ENCODE peak calls at places on chromosome 19, in four cellular contexts. G is omental fat pad, B is astrocyte of the spinal cord, Z is suprapubic skin. X is an unnamed sample.

GRCh38 chr19:51760811-51761356 is at the start of gene FPR2:
- DNase-seq in B (no peak), G (no peak), Z (no peak), X (no peak)

GRCh38 chr19:30443531-30444252 is 71.5 kb downstream of the ZNF536 start:
- DNase-seq in B (no peak), G (no peak), Z (no peak), X (no peak)

GRCh38 chr19:10568444-10568825 is 344 bp downstream of the CDKN2D start:
- DNase-seq in G (no peak), Z (peak; percentile 80), B (peak; percentile 22), X (no peak)

GRCh38 chr19:869245-870177 is 10.0 kb downstream of the CFD start:
- DNase-seq in G (no peak), Z (no peak), B (peak; percentile 96), X (peak; percentile 95)

GRCh38 chr19:54473983-54474382 is 887 bp upstream of the CDC42EP5 start:
- DNase-seq in Z (no peak), G (no peak), B (no peak), X (no peak)

GRCh38 chr19:48419158-48419920 is 25.9 kb downstream of the GRIN2D start:
- DNase-seq in Z (no peak), B (peak; percentile 55), G (no peak), X (no peak)

GRCh38 chr19:850221-850978 is 1.7 kb upstream of the ELANE start:
- DNase-seq in Z (peak; percentile 96), B (peak; percentile 83), G (peak; percentile 65), X (peak; percentile 86)

GRCh38 chr19:30221176-30221575 is 151.0 kb upstream of the ZNF536 start:
- DNase-seq in Z (no peak), G (no peak), B (no peak), X (no peak)

GRCh38 chr19:44741841-44742352 is 6.6 kb upstream of the BCL3 start:
- DNase-seq in B (peak; percentile 98), Z (peak; percentile 98), G (peak; percentile 96), X (peak; percentile 98)

GRCh38 chr19:55305491-55305890 is 19.6 kb downstream of the TMEM150B start:
- DNase-seq in Z (no peak), G (no peak), B (no peak), X (no peak)

GRCh38 chr19:13984875-13985741 is 21.0 kb downstream of the RFX1 start:
- DNase-seq in G (no peak), B (no peak), Z (no peak), X (no peak)

GRCh38 chr19:2507109-2507508 is 31.2 kb downstream of the GADD45B start:
- DNase-seq in B (peak; percentile 59), Z (no peak), G (no peak), X (no peak)

GRCh38 chr19:40300668-40301067 is 15.5 kb upstream of the AKT2 start:
- DNase-seq in Z (peak; percentile 26), B (no peak), G (no peak), X (no peak)

GRCh38 chr19:46073268-46073922 is 32.6 kb upstream of the IGFL4 start:
- DNase-seq in G (no peak), Z (no peak), B (peak; percentile 23), X (no peak)

GRCh38 chr19:55649579-55650557 is 1.9 kb downstream of the CCDC106 start:
- DNase-seq in B (no peak), Z (no peak), G (no peak), X (no peak)

GRCh38 chr19:13833330-13834265 is 38.4 kb downstream of the ZSWIM4 start:
- DNase-seq in Z (peak; percentile 98), B (peak; percentile 89), G (peak; percentile 84), X (peak; percentile 99)

GRCh38 chr19:29837448-29837961 is 25.7 kb downstream of the CCNE1 start:
- DNase-seq in Z (peak; percentile 36), B (no peak), G (no peak), X (no peak)

GRCh38 chr19:31252476-31252875 is 96.8 kb downstream of the TSHZ3 start:
- DNase-seq in Z (no peak), G (no peak), B (no peak), X (no peak)

GRCh38 chr19:39270091-39270871 is 2.1 kb downstream of the IFNL2 start:
- DNase-seq in G (no peak), Z (peak; percentile 24), B (no peak), X (no peak)

GRCh38 chr19:45578861-45579260 is 5.7 kb downstream of the OPA3 start:
- DNase-seq in Z (no peak), B (no peak), G (no peak), X (no peak)

GRCh38 chr19:1045247-1045603 is 5.3 kb downstream of the ABCA7 start:
- DNase-seq in G (no peak), B (no peak), Z (no peak), X (no peak)

GRCh38 chr19:51602189-51602854 is 27.9 kb downstream of the SIGLEC5 start:
- DNase-seq in B (no peak), Z (no peak), G (no peak), X (no peak)

GRCh38 chr19:17654993-17655392 is 33.2 kb downstream of the UNC13A start:
- DNase-seq in G (no peak), B (no peak), Z (no peak), X (no peak)

GRCh38 chr19:57671124-57671895 is 2.6 kb downstream of the ZSCAN4 start:
- DNase-seq in Z (no peak), G (no peak), B (no peak), X (no peak)

GRCh38 chr19:2097330-2098327 is 914 bp downstream of the IZUMO4 start:
- DNase-seq in B (no peak), G (no peak), Z (no peak), X (no peak)

GRCh38 chr19:49543032-49543431 is 15.2 kb downstream of the RCN3 start:
- DNase-seq in G (no peak), B (no peak), Z (no peak), X (no peak)

GRCh38 chr19:38470788-38471480 is 37.4 kb downstream of the RYR1 start:
- DNase-seq in B (no peak), G (no peak), Z (no peak), X (no peak)

GRCh38 chr19:51687791-51688664 is 5.1 kb upstream of the SPACA6 start:
- DNase-seq in B (peak; percentile 55), Z (peak; percentile 84), G (no peak), X (no peak)

GRCh38 chr19:57830071-57830602 is at the start of gene ZNF587B:
- DNase-seq in B (peak; percentile 77), Z (no peak), G (peak; percentile 60), X (peak; percentile 91)

GRCh38 chr19:15934332-15935078 is at the start of gene CYP4F11:
- DNase-seq in Z (peak; percentile 77), G (no peak), B (no peak), X (peak; percentile 60)

GRCh38 chr19:45472557-45473365 is 5.0 kb downstream of the FOSB start:
- DNase-seq in B (peak; percentile 18), Z (peak; percentile 84), G (no peak), X (no peak)

DNA sequence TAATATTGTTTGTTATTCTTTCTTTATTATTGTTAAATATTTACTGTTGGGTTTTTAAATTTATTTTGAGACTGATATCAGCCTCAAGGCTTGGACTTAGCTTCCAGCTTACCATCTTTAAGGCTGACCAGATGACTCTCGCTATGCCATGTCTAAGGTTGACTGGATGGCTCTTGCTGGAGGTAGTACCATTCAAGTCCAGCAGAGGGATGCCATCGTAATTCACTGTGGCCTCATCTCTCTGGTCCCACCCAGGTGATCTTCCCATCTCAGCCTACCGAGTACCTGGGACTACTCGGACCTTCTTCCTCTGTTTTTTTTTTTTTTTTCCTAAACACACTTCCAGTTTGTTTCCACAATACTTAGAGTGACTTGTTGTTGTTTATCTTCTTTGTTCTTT is 41.7 kb upstream of the ZNF91 start:
- DNase-seq in Z (no peak), B (no peak), G (no peak), X (no peak)
- TF ChIP-seq CTCF in Z (no peak), B (peak; percentile 17), G (no peak), X (no peak)

GRCh38 chr19:7112675-7113074 is 43.2 kb downstream of the ZNF557 start:
- DNase-seq in Z (no peak), G (no peak), B (no peak), X (no peak)

GRCh38 chr19:7115721-7116120 is 46.2 kb downstream of the ZNF557 start:
- DNase-seq in G (no peak), Z (peak; percentile 29), B (no peak), X (no peak)

GRCh38 chr19:7117248-7117647 is 47.7 kb downstream of the ZNF557 start:
- DNase-seq in B (no peak), Z (peak; percentile 56), G (no peak), X (no peak)

GRCh38 chr19:7109678-7110289 is 40.3 kb downstream of the ZNF557 start:
- DNase-seq in Z (peak; percentile 29), G (no peak), B (no peak), X (no peak)

GRCh38 chr19:7113233-7113632 is 43.7 kb downstream of the ZNF557 start:
- DNase-seq in G (no peak), B (no peak), Z (no peak), X (no peak)
- TF ChIP-seq CTCF in G (no peak), B (no peak), Z (no peak), X (no peak)

DNA sequence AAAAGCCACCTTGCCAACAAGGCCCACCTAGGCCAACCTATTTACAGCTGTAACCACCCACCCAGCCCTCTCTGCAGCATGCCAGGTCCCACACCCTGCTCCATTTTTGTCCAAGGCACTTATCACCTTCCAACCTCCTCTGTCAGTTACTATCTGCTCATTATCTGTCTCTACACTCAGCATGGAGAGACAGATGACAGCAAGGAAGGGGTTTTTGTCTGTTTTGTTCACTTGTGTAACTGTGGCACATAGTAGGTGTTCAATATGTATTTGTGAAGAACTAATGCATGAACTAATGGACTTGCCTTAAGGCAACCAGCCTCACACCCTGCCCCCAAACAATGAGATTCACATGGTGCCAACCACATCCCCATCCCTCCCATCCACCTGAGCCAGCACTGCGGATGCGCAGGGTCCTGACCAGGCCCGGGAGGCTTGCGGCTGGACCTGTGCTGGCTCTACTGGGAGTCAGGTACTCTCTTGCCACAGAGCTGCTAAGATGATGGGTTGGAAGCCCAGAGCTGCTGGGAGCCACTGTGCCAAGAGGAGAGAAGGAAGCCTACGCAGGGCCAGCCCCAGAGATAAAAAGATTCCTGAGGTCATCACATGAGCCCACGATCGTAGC is 17.2 kb downstream of the DEDD2 start:
- DNase-seq in Z (no peak), G (no peak), B (no peak), X (no peak)
- TF ChIP-seq CTCF in Z (no peak), G (no peak), B (no peak), X (no peak)

GRCh38 chr19:3618811-3619630 is 7.6 kb downstream of the CACTIN start:
- DNase-seq in B (no peak), G (no peak), Z (no peak), X (no peak)
- TF ChIP-seq CTCF in B (no peak), G (no peak), Z (no peak), X (no peak)

X was measured in lower leg skin.